ENCODE peak calls at places on chromosomes 13 and 19, in seven cellular contexts. H is spleen, I is brain microvascular endothelial cell, N is AG09309, K is AG04450, F is heart right ventricle, E is GM20000. W is an unnamed sample.

GRCh38 chr19:48617146-48617937 is 1.6 kb downstream of the RPL18 start:
- DNase-seq in N (no peak), K (no peak), I (no peak), F (no peak), H (peak), E (no peak), W (peak)

GRCh38 chr19:38197937-38198704 is 25.9 kb downstream of the DPF1 start:
- DNase-seq in H (no peak), N (no peak), I (no peak), E (no peak), K (no peak), F (no peak), W (no peak)

GRCh38 chr13:30143671-30144400 is 163.5 kb downstream of the KATNAL1 start:
- DNase-seq in F (no peak), N (no peak), I (peak), E (no peak), H (no peak), K (no peak), W (no peak)

GRCh38 chr13:103288114-103288513 is 221.9 kb upstream of the SLC10A2 start:
- DNase-seq in E (no peak), N (no peak), I (no peak), K (no peak), F (no peak), H (no peak), W (no peak)

GRCh38 chr19:57227461-57227860 is 3.4 kb upstream of the AURKC start:
- DNase-seq in E (no peak), H (no peak), I (no peak), K (no peak), N (no peak), F (no peak), W (no peak)

GRCh38 chr19:1045247-1045603 is 5.3 kb downstream of the ABCA7 start:
- DNase-seq in E (peak), H (no peak), N (no peak), I (no peak), K (no peak), F (no peak), W (no peak)

GRCh38 chr13:91280806-91281205 is 66.7 kb upstream of the MIR17HG start:
- DNase-seq in H (no peak), E (no peak), N (no peak), I (no peak), F (no peak), K (no peak), W (no peak)

GRCh38 chr13:44231786-44232516 is 141.7 kb upstream of the SERP2 start:
- DNase-seq in I (peak), K (peak), N (peak), F (peak), H (no peak), E (no peak), W (peak)

GRCh38 chr19:17170538-17171297 is 44.4 kb upstream of the USE1 start:
- DNase-seq in F (no peak), K (no peak), I (no peak), N (no peak), H (no peak), E (peak), W (no peak)

GRCh38 chr19:48868196-48868886 is at the start of gene PLEKHA4:
- DNase-seq in H (no peak), F (peak), K (no peak), E (no peak), I (no peak), N (no peak), W (no peak)

GRCh38 chr13:27556109-27556508 is 64.2 kb downstream of the LNX2 start:
- DNase-seq in K (no peak), I (peak), F (no peak), H (no peak), E (no peak), N (peak), W (no peak)

GRCh38 chr13:73803997-73804396 is 330.2 kb downstream of the KLF12 start:
- DNase-seq in H (no peak), F (no peak), I (peak), K (no peak), E (no peak), N (no peak), W (no peak)

GRCh38 chr19:17677002-17677401 is 11.2 kb downstream of the UNC13A start:
- DNase-seq in F (no peak), N (no peak), K (no peak), I (no peak), E (no peak), H (no peak), W (no peak)

GRCh38 chr19:19458110-19458816 is 52.8 kb downstream of the GATAD2A start:
- DNase-seq in I (no peak), K (no peak), F (no peak), E (no peak), H (peak), N (no peak), W (no peak)
- TF ChIP-seq CTCF in I (no peak), K (no peak), F (no peak), E (no peak), H (no peak), N (no peak), W (no peak)

GRCh38 chr19:2207991-2208860 is 27.9 kb downstream of the PLEKHJ1 start:
- DNase-seq in H (peak), I (peak), K (no peak), E (peak), N (no peak), F (peak), W (no peak)
- TF ChIP-seq CTCF in H (peak), I (peak), K (peak), E (peak), N (no peak), F (no peak), W (no peak)

DNA sequence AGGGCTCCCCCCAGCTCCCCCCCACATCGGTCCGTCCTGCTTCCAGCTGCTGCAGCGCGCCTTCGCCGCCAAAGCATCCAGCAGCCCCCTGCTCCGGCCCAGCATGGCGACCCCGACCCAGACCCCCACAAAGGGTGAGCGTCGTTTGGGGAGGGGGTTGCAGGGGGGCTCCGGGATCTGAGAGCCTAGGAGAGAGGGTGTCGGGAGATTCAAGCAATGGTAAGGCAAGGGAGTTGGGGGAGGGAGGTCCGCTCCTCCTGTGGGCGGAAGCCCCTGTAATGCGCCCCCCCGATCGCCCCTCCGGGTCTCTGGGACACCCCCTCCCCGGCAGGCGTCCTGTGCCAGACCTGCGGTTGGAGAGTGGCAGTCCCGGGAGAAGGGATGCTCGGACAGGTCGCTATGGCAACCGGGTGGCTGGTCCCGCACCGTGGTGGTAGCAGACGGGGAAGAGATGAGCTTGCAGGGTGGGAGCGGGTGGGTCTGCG is at the start of gene FXYD7:
- DNase-seq in K (no peak), E (no peak), H (no peak), F (peak), N (no peak), I (no peak), W (no peak)
- TF ChIP-seq CTCF in K (no peak), E (no peak), H (peak), F (peak), N (no peak), I (no peak), W (peak)

GRCh38 chr13:31172535-31172934 is 10.8 kb upstream of the HSPH1 start:
- DNase-seq in I (peak), F (no peak), K (peak), H (no peak), N (peak), E (no peak), W (no peak)

GRCh38 chr13:31179241-31179640 is 17.5 kb upstream of the HSPH1 start:
- DNase-seq in H (no peak), I (no peak), K (no peak), N (no peak), E (no peak), F (no peak), W (no peak)

GRCh38 chr13:31175847-31176536 is 14.3 kb upstream of the HSPH1 start:
- DNase-seq in K (no peak), H (no peak), F (no peak), E (no peak), N (no peak), I (no peak), W (no peak)

GRCh38 chr13:31172001-31172400 is 10.3 kb upstream of the HSPH1 start:
- DNase-seq in N (no peak), H (no peak), K (no peak), E (no peak), I (peak), F (no peak), W (no peak)

DNA sequence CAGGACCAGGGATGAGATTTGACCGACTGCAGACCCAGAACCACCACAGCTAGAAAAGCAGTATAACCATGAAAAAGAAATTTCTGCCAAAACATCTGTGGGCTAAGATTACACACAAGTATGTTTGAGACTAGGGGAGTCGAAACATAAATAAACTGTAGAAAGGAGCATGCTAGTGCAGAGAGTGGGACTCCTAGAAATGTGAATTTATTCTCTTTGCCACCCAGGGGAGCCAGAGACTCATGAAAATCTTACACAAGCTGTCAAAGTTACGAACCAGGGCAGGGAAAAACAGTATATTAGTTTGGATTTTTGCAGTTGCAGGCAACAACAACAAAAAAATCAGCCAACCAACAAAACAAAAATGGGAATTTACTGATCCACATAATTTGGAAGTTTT is 12.3 kb upstream of the HSPH1 start:
- DNase-seq in H (no peak), F (no peak), K (peak), E (no peak), N (no peak), I (peak), W (no peak)
- TF ChIP-seq CTCF in H (no peak), F (no peak), K (peak), E (no peak), N (peak), I (peak), W (no peak)

GRCh38 chr13:98773053-98773452 is 20.6 kb upstream of the SLC15A1 start:
- DNase-seq in F (no peak), E (no peak), N (no peak), K (no peak), H (no peak), I (no peak), W (no peak)
- TF ChIP-seq CTCF in F (no peak), E (no peak), N (no peak), K (no peak), H (no peak), I (peak), W (no peak)

GRCh38 chr13:41310963-41311606 is at the start of gene NAA16:
- DNase-seq in N (peak), F (peak), H (peak), I (peak), E (peak), K (peak), W (peak)
- TF ChIP-seq CTCF in N (no peak), F (no peak), H (no peak), I (no peak), E (no peak), K (no peak), W (no peak)

DNA sequence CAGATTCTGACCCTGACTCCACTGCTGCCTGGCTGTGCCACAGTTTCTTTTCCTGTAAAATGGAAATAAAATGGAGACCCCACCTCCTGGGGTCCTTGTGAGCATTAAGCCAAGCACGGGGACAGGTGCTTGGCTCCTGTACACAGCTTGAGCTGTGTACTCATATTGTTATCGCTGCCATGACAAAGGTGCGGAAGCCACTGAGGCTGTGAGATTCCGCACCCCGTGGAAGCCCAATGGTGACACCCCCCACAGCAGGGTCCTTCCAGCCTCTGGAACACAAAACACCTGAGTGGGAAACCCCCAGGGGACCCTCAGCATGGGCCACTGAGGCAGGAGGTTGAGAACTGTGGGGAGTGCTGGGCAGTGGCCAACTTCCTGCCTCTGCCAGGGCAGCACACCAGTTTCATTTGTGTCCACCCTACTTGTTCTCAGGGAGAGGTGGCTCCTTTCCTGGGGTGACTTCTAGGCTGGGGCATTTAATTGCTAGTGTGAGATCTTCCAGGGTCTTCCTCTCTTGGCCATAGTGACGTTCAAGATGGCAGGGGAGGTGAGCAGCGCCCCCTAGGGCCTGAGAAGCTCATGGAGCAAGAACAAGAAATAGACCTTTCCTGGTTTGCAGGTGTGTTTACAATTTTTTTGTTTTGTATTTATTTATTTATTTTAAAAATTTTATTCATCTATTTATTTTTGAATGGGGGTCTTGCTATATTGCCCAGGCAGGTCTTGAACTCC is 5.4 kb upstream of the JSRP1 start:
- DNase-seq in F (no peak), E (no peak), I (no peak), H (no peak), K (no peak), N (no peak), W (no peak)
- TF ChIP-seq CTCF in F (peak), E (peak), I (peak), H (peak), K (peak), N (peak), W (no peak)

DNA sequence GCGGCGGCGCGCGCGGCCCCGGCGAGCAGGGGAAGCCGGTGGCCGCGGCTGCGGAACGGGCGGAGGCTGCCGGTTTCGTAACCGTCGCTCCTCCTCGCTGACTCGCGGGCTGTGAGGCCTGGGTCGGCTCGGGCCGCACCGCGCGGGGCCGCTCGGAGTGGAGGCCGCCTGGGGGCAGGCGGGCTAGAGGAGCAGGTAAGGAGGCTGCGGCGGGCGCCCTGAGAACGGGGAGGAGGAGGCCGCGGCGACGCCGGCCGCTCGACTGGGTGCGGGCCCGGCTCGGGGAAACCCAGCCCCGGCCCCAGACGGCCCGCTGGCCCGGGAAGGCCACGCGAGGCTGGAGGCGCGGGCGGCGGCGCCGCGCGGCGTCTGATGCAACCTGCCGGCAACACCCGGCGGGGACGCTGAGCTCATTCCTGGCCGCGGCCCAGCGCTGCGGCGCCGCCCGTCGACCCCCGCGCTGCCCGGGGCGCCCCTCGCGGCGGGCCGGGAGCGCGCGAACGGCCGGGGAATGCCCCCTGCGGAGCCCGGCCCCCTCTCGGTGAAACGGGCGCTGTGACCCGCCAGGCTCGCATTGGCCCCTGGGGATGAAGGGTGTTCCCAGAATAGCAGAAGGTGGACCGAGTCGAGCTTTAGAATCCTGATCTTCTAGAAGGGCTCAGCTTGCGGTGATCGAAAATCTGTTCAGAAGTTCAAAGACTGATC is at the start of gene CEBPG:
- DNase-seq in F (peak), K (no peak), I (no peak), E (peak), H (no peak), N (no peak), W (no peak)
- TF ChIP-seq CTCF in F (peak), K (peak), I (peak), E (peak), H (no peak), N (no peak), W (peak)

DNA sequence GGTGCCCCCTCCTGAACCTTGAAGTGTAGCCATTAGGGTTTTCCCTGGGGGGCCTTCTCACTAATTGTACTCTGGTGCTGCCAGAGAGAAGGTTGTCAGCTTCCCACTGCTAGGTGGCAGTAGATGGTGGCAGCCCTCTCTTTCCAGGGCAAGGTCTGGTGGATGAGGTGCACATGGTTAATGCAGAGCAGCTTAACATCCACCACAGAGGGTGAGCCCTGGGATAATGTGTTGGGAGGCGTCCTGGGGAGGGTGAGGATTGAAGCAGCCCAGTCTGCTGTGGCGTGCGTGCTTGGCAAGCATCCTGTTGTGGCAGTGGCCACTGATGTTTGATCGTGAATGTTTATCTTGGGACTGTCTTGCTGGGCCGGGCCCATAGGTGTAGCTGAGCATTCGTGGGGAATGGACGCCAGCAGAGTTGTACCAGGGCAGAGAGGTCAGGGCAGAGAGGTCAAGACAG is 5.8 kb downstream of the EGLN2 start:
- DNase-seq in F (no peak), I (no peak), E (no peak), N (no peak), K (no peak), H (no peak), W (peak)
- TF ChIP-seq CTCF in F (no peak), I (peak), E (no peak), N (peak), K (peak), H (no peak), W (no peak)